ENCODE peak calls at places on chromosome 13, in seven cellular contexts. One of them, this sample, is unnamed.

GRCh38 chr13:43094901-43095300 is 71.5 kb downstream of the DNAJC15 start:
- DNase-seq in mucosa of descending colon: no peak
- DNase-seq in heart left ventricle: no peak
- DNase-seq in A549: no peak
- DNase-seq in choroid plexus epithelial cell: no peak
- DNase-seq in hepatocyte: no peak
- DNase-seq in AG10803: no peak
- DNase-seq in this sample: no peak

GRCh38 chr13:109764474-109765292 is 21.7 kb downstream of the IRS2 start:
- DNase-seq in mucosa of descending colon: no peak
- DNase-seq in heart left ventricle: no peak
- DNase-seq in A549: no peak
- DNase-seq in choroid plexus epithelial cell: no peak
- DNase-seq in hepatocyte: no peak
- DNase-seq in AG10803: no peak
- DNase-seq in this sample: no peak

GRCh38 chr13:76350399-76350798 is 535.8 kb downstream of the KCTD12 start:
- DNase-seq in mucosa of descending colon: no peak
- DNase-seq in heart left ventricle: no peak
- DNase-seq in A549: no peak
- DNase-seq in choroid plexus epithelial cell: peak
- DNase-seq in hepatocyte: peak
- DNase-seq in AG10803: no peak
- DNase-seq in this sample: no peak

GRCh38 chr13:73929287-73929932 is 204.8 kb downstream of the KLF12 start:
- DNase-seq in mucosa of descending colon: no peak
- DNase-seq in heart left ventricle: no peak
- DNase-seq in A549: no peak
- DNase-seq in choroid plexus epithelial cell: no peak
- DNase-seq in hepatocyte: no peak
- DNase-seq in AG10803: no peak
- DNase-seq in this sample: no peak

GRCh38 chr13:96428904-96429303 is 339.0 kb downstream of the HS6ST3 start:
- DNase-seq in mucosa of descending colon: no peak
- DNase-seq in heart left ventricle: no peak
- DNase-seq in A549: no peak
- DNase-seq in choroid plexus epithelial cell: no peak
- DNase-seq in hepatocyte: no peak
- DNase-seq in AG10803: no peak
- DNase-seq in this sample: no peak

GRCh38 chr13:42996584-42996983 is 4.5 kb upstream of the EPSTI1 start:
- DNase-seq in mucosa of descending colon: no peak
- DNase-seq in heart left ventricle: no peak
- DNase-seq in A549: peak
- DNase-seq in choroid plexus epithelial cell: peak
- DNase-seq in hepatocyte: no peak
- DNase-seq in AG10803: peak
- DNase-seq in this sample: no peak

GRCh38 chr13:48234652-48235099 is 1.7 kb downstream of the ITM2B start:
- DNase-seq in mucosa of descending colon: no peak
- DNase-seq in heart left ventricle: no peak
- DNase-seq in A549: no peak
- DNase-seq in choroid plexus epithelial cell: peak
- DNase-seq in hepatocyte: no peak
- DNase-seq in AG10803: no peak
- DNase-seq in this sample: no peak

GRCh38 chr13:20121154-20121515 is 39.7 kb downstream of the GJA3 start:
- DNase-seq in mucosa of descending colon: no peak
- DNase-seq in heart left ventricle: no peak
- DNase-seq in A549: no peak
- DNase-seq in choroid plexus epithelial cell: peak
- DNase-seq in hepatocyte: no peak
- DNase-seq in AG10803: peak
- DNase-seq in this sample: no peak

GRCh38 chr13:72125561-72125960 is 258.6 kb upstream of the DACH1 start:
- DNase-seq in mucosa of descending colon: no peak
- DNase-seq in heart left ventricle: no peak
- DNase-seq in A549: no peak
- DNase-seq in choroid plexus epithelial cell: peak
- DNase-seq in hepatocyte: no peak
- DNase-seq in AG10803: no peak
- DNase-seq in this sample: no peak

GRCh38 chr13:42796747-42797356 is 15.5 kb downstream of the FAM216B start:
- DNase-seq in mucosa of descending colon: no peak
- DNase-seq in heart left ventricle: no peak
- DNase-seq in A549: no peak
- DNase-seq in choroid plexus epithelial cell: no peak
- DNase-seq in hepatocyte: no peak
- DNase-seq in AG10803: no peak
- DNase-seq in this sample: no peak

GRCh38 chr13:112205990-112206389 is 139.0 kb downstream of the SOX1 start:
- DNase-seq in mucosa of descending colon: no peak
- DNase-seq in heart left ventricle: no peak
- DNase-seq in A549: no peak
- DNase-seq in choroid plexus epithelial cell: no peak
- DNase-seq in hepatocyte: no peak
- DNase-seq in AG10803: no peak
- DNase-seq in this sample: no peak

GRCh38 chr13:98761126-98761978 is 8.9 kb upstream of the SLC15A1 start:
- DNase-seq in mucosa of descending colon: no peak
- DNase-seq in heart left ventricle: no peak
- DNase-seq in A549: no peak
- DNase-seq in choroid plexus epithelial cell: peak
- DNase-seq in hepatocyte: no peak
- DNase-seq in AG10803: peak
- DNase-seq in this sample: peak

GRCh38 chr13:67395577-67395976 is 165.4 kb upstream of the PCDH9 start:
- DNase-seq in mucosa of descending colon: no peak
- DNase-seq in heart left ventricle: no peak
- DNase-seq in A549: no peak
- DNase-seq in choroid plexus epithelial cell: no peak
- DNase-seq in hepatocyte: no peak
- DNase-seq in AG10803: no peak
- DNase-seq in this sample: no peak

GRCh38 chr13:64293923-64294322 is 2878.3 kb upstream of the PCDH20 start:
- DNase-seq in mucosa of descending colon: no peak
- DNase-seq in heart left ventricle: no peak
- DNase-seq in A549: no peak
- DNase-seq in choroid plexus epithelial cell: peak
- DNase-seq in hepatocyte: no peak
- DNase-seq in AG10803: no peak
- DNase-seq in this sample: no peak

GRCh38 chr13:48993150-48993549 is 17.4 kb downstream of the FNDC3A start:
- DNase-seq in mucosa of descending colon: no peak
- DNase-seq in heart left ventricle: no peak
- DNase-seq in A549: no peak
- DNase-seq in choroid plexus epithelial cell: no peak
- DNase-seq in hepatocyte: no peak
- DNase-seq in AG10803: no peak
- DNase-seq in this sample: no peak

GRCh38 chr13:22698477-22698876 is 482.3 kb upstream of the SGCG start:
- DNase-seq in mucosa of descending colon: no peak
- DNase-seq in heart left ventricle: no peak
- DNase-seq in A549: no peak
- DNase-seq in choroid plexus epithelial cell: no peak
- DNase-seq in hepatocyte: no peak
- DNase-seq in AG10803: no peak
- DNase-seq in this sample: no peak

GRCh38 chr13:75175575-75175974 is 306.4 kb downstream of the TBC1D4 start:
- DNase-seq in mucosa of descending colon: no peak
- DNase-seq in heart left ventricle: no peak
- DNase-seq in A549: no peak
- DNase-seq in choroid plexus epithelial cell: peak
- DNase-seq in hepatocyte: no peak
- DNase-seq in AG10803: no peak
- DNase-seq in this sample: no peak

GRCh38 chr13:51729853-51730553 is 74.0 kb downstream of the DHRS12 start:
- DNase-seq in mucosa of descending colon: no peak
- DNase-seq in heart left ventricle: no peak
- DNase-seq in A549: no peak
- DNase-seq in choroid plexus epithelial cell: peak
- DNase-seq in hepatocyte: peak
- DNase-seq in AG10803: peak
- DNase-seq in this sample: no peak

GRCh38 chr13:31912641-31913401 is 118.8 kb upstream of the FRY start:
- DNase-seq in mucosa of descending colon: no peak
- DNase-seq in heart left ventricle: no peak
- DNase-seq in A549: no peak
- DNase-seq in choroid plexus epithelial cell: no peak
- DNase-seq in hepatocyte: no peak
- DNase-seq in AG10803: peak
- DNase-seq in this sample: no peak

GRCh38 chr13:48377857-48378256 is 35.1 kb downstream of the LPAR6 start:
- DNase-seq in mucosa of descending colon: no peak
- DNase-seq in heart left ventricle: no peak
- DNase-seq in A549: no peak
- DNase-seq in choroid plexus epithelial cell: no peak
- DNase-seq in hepatocyte: no peak
- DNase-seq in AG10803: no peak
- DNase-seq in this sample: no peak

GRCh38 chr13:48567521-48568331 is 34.8 kb upstream of the RCBTB2 start:
- DNase-seq in mucosa of descending colon: no peak
- DNase-seq in heart left ventricle: no peak
- DNase-seq in A549: no peak
- DNase-seq in choroid plexus epithelial cell: peak
- DNase-seq in hepatocyte: peak
- DNase-seq in AG10803: peak
- DNase-seq in this sample: no peak

GRCh38 chr13:95039415-95039814 is 261.8 kb downstream of the ABCC4 start:
- DNase-seq in mucosa of descending colon: no peak
- DNase-seq in heart left ventricle: no peak
- DNase-seq in A549: no peak
- DNase-seq in choroid plexus epithelial cell: peak
- DNase-seq in hepatocyte: no peak
- DNase-seq in AG10803: peak
- DNase-seq in this sample: no peak

GRCh38 chr13:55403887-55404487 is 1736.7 kb upstream of the PRR20A start:
- DNase-seq in mucosa of descending colon: no peak
- DNase-seq in heart left ventricle: no peak
- DNase-seq in A549: no peak
- DNase-seq in choroid plexus epithelial cell: no peak
- DNase-seq in hepatocyte: no peak
- DNase-seq in AG10803: no peak
- DNase-seq in this sample: no peak

GRCh38 chr13:110726726-110727125 is 13.2 kb downstream of the ING1 start:
- DNase-seq in mucosa of descending colon: no peak
- DNase-seq in heart left ventricle: no peak
- DNase-seq in A549: no peak
- DNase-seq in choroid plexus epithelial cell: no peak
- DNase-seq in hepatocyte: no peak
- DNase-seq in AG10803: no peak
- DNase-seq in this sample: peak

GRCh38 chr13:106507560-106508274 is 27.7 kb downstream of the EFNB2 start:
- DNase-seq in mucosa of descending colon: no peak
- DNase-seq in heart left ventricle: no peak
- DNase-seq in A549: no peak
- DNase-seq in choroid plexus epithelial cell: peak
- DNase-seq in hepatocyte: peak
- DNase-seq in AG10803: peak
- DNase-seq in this sample: no peak
- TF ChIP-seq CTCF in mucosa of descending colon: no peak
- TF ChIP-seq CTCF in heart left ventricle: no peak
- TF ChIP-seq CTCF in A549: no peak
- TF ChIP-seq CTCF in choroid plexus epithelial cell: no peak
- TF ChIP-seq CTCF in hepatocyte: no peak
- TF ChIP-seq CTCF in AG10803: no peak
- TF ChIP-seq CTCF in this sample: no peak

GRCh38 chr13:107678075-107678689 is 537.2 kb downstream of the LIG4 start:
- DNase-seq in mucosa of descending colon: no peak
- DNase-seq in heart left ventricle: no peak
- DNase-seq in A549: no peak
- DNase-seq in choroid plexus epithelial cell: peak
- DNase-seq in hepatocyte: peak
- DNase-seq in AG10803: peak
- DNase-seq in this sample: no peak
- TF ChIP-seq CTCF in mucosa of descending colon: no peak
- TF ChIP-seq CTCF in heart left ventricle: no peak
- TF ChIP-seq CTCF in A549: no peak
- TF ChIP-seq CTCF in choroid plexus epithelial cell: peak
- TF ChIP-seq CTCF in hepatocyte: peak
- TF ChIP-seq CTCF in AG10803: peak
- TF ChIP-seq CTCF in this sample: no peak

GRCh38 chr13:79631260-79631659 is 150.3 kb downstream of the NDFIP2 start:
- DNase-seq in mucosa of descending colon: no peak
- DNase-seq in heart left ventricle: no peak
- DNase-seq in A549: peak
- DNase-seq in choroid plexus epithelial cell: peak
- DNase-seq in hepatocyte: peak
- DNase-seq in AG10803: peak
- DNase-seq in this sample: no peak

GRCh38 chr13:79626924-79627323 is 146.0 kb downstream of the NDFIP2 start:
- DNase-seq in mucosa of descending colon: no peak
- DNase-seq in heart left ventricle: no peak
- DNase-seq in A549: no peak
- DNase-seq in choroid plexus epithelial cell: peak
- DNase-seq in hepatocyte: no peak
- DNase-seq in AG10803: no peak
- DNase-seq in this sample: no peak

GRCh38 chr13:79625517-79625916 is 144.6 kb downstream of the NDFIP2 start:
- DNase-seq in mucosa of descending colon: no peak
- DNase-seq in heart left ventricle: no peak
- DNase-seq in A549: no peak
- DNase-seq in choroid plexus epithelial cell: no peak
- DNase-seq in hepatocyte: no peak
- DNase-seq in AG10803: no peak
- DNase-seq in this sample: no peak

DNA sequence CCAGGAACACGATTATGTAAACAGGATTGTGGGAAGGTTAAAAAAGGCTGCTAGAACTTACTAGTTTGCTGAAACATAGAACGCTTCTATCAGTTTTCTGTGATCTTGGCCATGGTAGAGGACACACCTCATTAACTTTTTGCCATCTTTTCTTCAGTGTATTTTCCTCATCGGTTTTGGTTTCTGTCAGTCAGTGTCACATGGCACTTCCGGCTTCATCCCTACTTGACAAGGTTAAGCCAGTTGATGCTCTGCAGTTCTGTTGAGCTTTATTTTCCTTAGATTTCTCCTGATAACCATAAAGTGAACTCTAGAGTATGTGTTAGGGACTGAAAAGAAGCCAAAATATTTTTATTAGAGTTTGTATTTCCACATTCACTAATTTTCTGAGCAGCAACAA is 147.5 kb downstream of the NDFIP2 start:
- DNase-seq in mucosa of descending colon: no peak
- DNase-seq in heart left ventricle: no peak
- DNase-seq in A549: no peak
- DNase-seq in choroid plexus epithelial cell: no peak
- DNase-seq in hepatocyte: no peak
- DNase-seq in AG10803: no peak
- DNase-seq in this sample: no peak
- TF ChIP-seq CTCF in mucosa of descending colon: no peak
- TF ChIP-seq CTCF in heart left ventricle: no peak
- TF ChIP-seq CTCF in A549: no peak
- TF ChIP-seq CTCF in choroid plexus epithelial cell: no peak
- TF ChIP-seq CTCF in hepatocyte: no peak
- TF ChIP-seq CTCF in AG10803: no peak
- TF ChIP-seq CTCF in this sample: no peak

GRCh38 chr13:46637213-46637612 is 84.2 kb downstream of the LRCH1 start:
- DNase-seq in mucosa of descending colon: no peak
- DNase-seq in heart left ventricle: no peak
- DNase-seq in A549: no peak
- DNase-seq in choroid plexus epithelial cell: no peak
- DNase-seq in hepatocyte: no peak
- DNase-seq in AG10803: no peak
- DNase-seq in this sample: no peak
- TF ChIP-seq CTCF in mucosa of descending colon: no peak
- TF ChIP-seq CTCF in heart left ventricle: no peak
- TF ChIP-seq CTCF in A549: no peak
- TF ChIP-seq CTCF in choroid plexus epithelial cell: no peak
- TF ChIP-seq CTCF in hepatocyte: no peak
- TF ChIP-seq CTCF in AG10803: no peak
- TF ChIP-seq CTCF in this sample: no peak

This sample was measured in GM13976.